ENCODE peak calls at places on chromosomes 5 and 9, in six cellular contexts. O is ELF-1, M is GM12865, P is ecto neural progenitor cell, C is DMS153, Z is OCI-M1. I is an unnamed sample.

GRCh38 chr5:141654298-141654697 is 3.1 kb upstream of the FCHSD1 start:
- DNase-seq in O (no peak), M (no peak), P (no peak), C (no peak), Z (no peak), I (no peak)

GRCh38 chr5:133664422-133664821 is 52.1 kb upstream of the FSTL4 start:
- DNase-seq in O (no peak), M (no peak), P (peak), C (no peak), Z (no peak), I (no peak)

GRCh38 chr9:120066315-120066714 is 513.7 kb downstream of the CDK5RAP2 start:
- DNase-seq in O (no peak), M (no peak), P (no peak), C (no peak), Z (no peak), I (no peak)

GRCh38 chr9:137781906-137782585 is 95.5 kb upstream of the CACNA1B start:
- DNase-seq in O (no peak), M (no peak), P (no peak), C (no peak), Z (no peak), I (no peak)

GRCh38 chr5:124906339-124907097 is 160.1 kb upstream of the ZNF608 start:
- DNase-seq in O (peak), M (no peak), P (no peak), C (peak), Z (no peak), I (peak)

GRCh38 chr5:38556599-38557308 is at the start of gene LIFR:
- DNase-seq in O (peak), M (peak), P (peak), C (peak), Z (no peak), I (peak)

GRCh38 chr5:74355456-74355855 is 285.1 kb downstream of the ENC1 start:
- DNase-seq in O (no peak), M (no peak), P (no peak), C (no peak), Z (no peak), I (no peak)

GRCh38 chr5:147538232-147538631 is 28.4 kb upstream of the DPYSL3 start:
- DNase-seq in O (no peak), M (no peak), P (no peak), C (no peak), Z (no peak), I (no peak)

GRCh38 chr5:152864993-152865392 is 459.9 kb upstream of the NMUR2 start:
- DNase-seq in O (no peak), M (no peak), P (no peak), C (no peak), Z (peak), I (no peak)

GRCh38 chr9:136345281-136346156 is 18.0 kb downstream of the DNLZ start:
- DNase-seq in O (peak), M (no peak), P (peak), C (no peak), Z (peak), I (no peak)

GRCh38 chr9:18396102-18396728 is 77.7 kb upstream of the ADAMTSL1 start:
- DNase-seq in O (no peak), M (peak), P (no peak), C (peak), Z (peak), I (peak)

GRCh38 chr9:70679845-70680244 is 265.4 kb upstream of the KLF9 start:
- DNase-seq in O (no peak), M (no peak), P (no peak), C (no peak), Z (no peak), I (no peak)

GRCh38 chr5:72767289-72768010 is 49.0 kb upstream of the TNPO1 start:
- DNase-seq in O (peak), M (no peak), P (no peak), C (peak), Z (no peak), I (peak)

GRCh38 chr5:72324186-72324825 is 4.1 kb downstream of the PTCD2 start:
- DNase-seq in O (no peak), M (no peak), P (no peak), C (no peak), Z (no peak), I (no peak)

GRCh38 chr9:112864413-112864812 is 26.3 kb downstream of the SLC46A2 start:
- DNase-seq in O (no peak), M (no peak), P (no peak), C (no peak), Z (no peak), I (no peak)

GRCh38 chr5:162209005-162209605 is 141.5 kb downstream of the GABRG2 start:
- DNase-seq in O (peak), M (peak), P (peak), C (no peak), Z (peak), I (no peak)

GRCh38 chr5:82295144-82295543 is 17.0 kb upstream of the RPS23 start:
- DNase-seq in O (no peak), M (no peak), P (no peak), C (no peak), Z (peak), I (peak)

GRCh38 chr5:138705007-138705406 is 48.2 kb upstream of the CTNNA1 start:
- DNase-seq in O (no peak), M (no peak), P (no peak), C (no peak), Z (no peak), I (no peak)